ENCODE peak calls at places on chromosome 10, in seven cellular contexts. H is HEK293T, D is neural progenitor cell, P is posterior cingulate gyrus, O is midbrain, Z is heart left ventricle, W is GM20000. M is an unnamed sample.

GRCh38 chr10:1403508-1404230 is 333.7 kb downstream of the ADARB2 start:
- DNase-seq in H (peak), D (peak), P (no peak), O (no peak), Z (no peak), W (no peak), M (no peak)

GRCh38 chr10:52772623-52773022 is at the start of gene MBL2:
- DNase-seq in H (no peak), D (no peak), P (no peak), O (no peak), Z (no peak), W (no peak), M (no peak)

GRCh38 chr10:116691079-116691398 is 51.3 kb downstream of the HSPA12A start:
- DNase-seq in H (no peak), D (peak), P (no peak), O (no peak), Z (peak), W (no peak), M (no peak)

GRCh38 chr10:69101451-69102095 is 13.7 kb downstream of the SRGN start:
- DNase-seq in H (no peak), D (no peak), P (no peak), O (no peak), Z (no peak), W (no peak), M (no peak)

GRCh38 chr10:69315610-69316312 is 37.5 kb downstream of the HK1 start:
- DNase-seq in H (no peak), D (no peak), P (no peak), O (no peak), Z (no peak), W (no peak), M (no peak)

GRCh38 chr10:128150045-128150493 is 23.8 kb upstream of the MKI67 start:
- DNase-seq in H (peak), D (peak), P (peak), O (peak), Z (peak), W (peak), M (no peak)

GRCh38 chr10:78411716-78412115 is 378.1 kb downstream of the RPS24 start:
- DNase-seq in H (no peak), D (no peak), P (no peak), O (no peak), Z (no peak), W (no peak), M (no peak)

GRCh38 chr10:14086596-14086995 is 244.1 kb downstream of the FRMD4A start:
- DNase-seq in H (no peak), D (no peak), P (no peak), O (no peak), Z (no peak), W (no peak), M (no peak)

GRCh38 chr10:29657719-29658274 is 23.0 kb upstream of the SVIL start:
- DNase-seq in H (no peak), D (no peak), P (no peak), O (no peak), Z (no peak), W (no peak), M (no peak)

GRCh38 chr10:96922978-96923948 is 91.2 kb downstream of the LCOR start:
- DNase-seq in H (no peak), D (no peak), P (no peak), O (no peak), Z (no peak), W (no peak), M (no peak)

GRCh38 chr10:34656676-34657075 is 158.4 kb downstream of the PARD3 start:
- DNase-seq in H (no peak), D (no peak), P (no peak), O (no peak), Z (no peak), W (no peak), M (no peak)

GRCh38 chr10:73920084-73920483 is 9.2 kb downstream of the PLAU start:
- DNase-seq in H (no peak), D (no peak), P (no peak), O (no peak), Z (peak), W (peak), M (no peak)

GRCh38 chr10:113473011-113473410 is 79.8 kb upstream of the HABP2 start:
- DNase-seq in H (no peak), D (no peak), P (no peak), O (no peak), Z (no peak), W (no peak), M (no peak)

GRCh38 chr10:490891-491571 is 198.4 kb downstream of the DIP2C start:
- DNase-seq in H (no peak), D (no peak), P (no peak), O (peak), Z (peak), W (no peak), M (no peak)

GRCh38 chr10:66586073-66586472 is 339.8 kb upstream of the LRRTM3 start:
- DNase-seq in H (peak), D (peak), P (no peak), O (no peak), Z (no peak), W (no peak), M (no peak)

GRCh38 chr10:86257683-86258082 is 108.9 kb downstream of the GRID1 start:
- DNase-seq in H (no peak), D (no peak), P (no peak), O (no peak), Z (no peak), W (no peak), M (no peak)

GRCh38 chr10:99689461-99689860 is 30.2 kb downstream of the ENTPD7 start:
- DNase-seq in H (no peak), D (no peak), P (no peak), O (no peak), Z (no peak), W (no peak), M (no peak)

GRCh38 chr10:72309290-72310240 is 35.8 kb downstream of the DDIT4 start:
- DNase-seq in H (no peak), D (no peak), P (peak), O (peak), Z (peak), W (no peak), M (no peak)

GRCh38 chr10:48776005-48776522 is 91.4 kb downstream of the WDFY4 start:
- DNase-seq in H (no peak), D (no peak), P (no peak), O (no peak), Z (no peak), W (no peak), M (no peak)

GRCh38 chr10:128540806-128541739 is 414.9 kb upstream of the MKI67 start:
- DNase-seq in H (no peak), D (peak), P (no peak), O (peak), Z (peak), W (peak), M (no peak)

GRCh38 chr10:6211341-6212265 is 8.9 kb downstream of the PFKFB3 start:
- DNase-seq in H (no peak), D (peak), P (peak), O (peak), Z (peak), W (no peak), M (no peak)

GRCh38 chr10:27742195-27742925 is 3.3 kb downstream of the MKX start:
- DNase-seq in H (peak), D (peak), P (peak), O (peak), Z (peak), W (peak), M (peak)